ENCODE peak calls at places on chromosomes 4 and X, in four cellular contexts. A, Y, C and O are unnamed samples. For H3K4me1, the result is how much of the 10 kb centered on the place peaks cover.

GRCh38 chr4:37664696-37665095 is 21.5 kb downstream of the RELL1 start:
- DNase-seq in A (no peak), C (no peak), Y (no peak), O (no peak)

GRCh38 chrX:45584717-45585116 is 384.0 kb upstream of the DIPK2B start:
- DNase-seq in Y (no peak), C (no peak), A (peak), O (no peak)

GRCh38 chr4:22029803-22030202 is 81.2 kb upstream of the KCNIP4 start:
- DNase-seq in C (no peak), Y (no peak), A (no peak), O (no peak)

GRCh38 chrX:136473663-136474062 is 14.1 kb upstream of the BRS3 start:
- DNase-seq in A (no peak), Y (no peak), C (no peak), O (no peak)

GRCh38 chr4:129145222-129145730 is 49.3 kb downstream of the C4orf33 start:
- DNase-seq in A (no peak), Y (no peak), C (peak), O (no peak)

GRCh38 chr4:106366026-106366425 is 2.6 kb downstream of the GIMD1 start:
- DNase-seq in A (peak), Y (no peak), C (no peak), O (no peak)

GRCh38 chr4:56804551-56804950 is 16.9 kb downstream of the SPINK2 start:
- DNase-seq in Y (no peak), A (no peak), C (no peak), O (no peak)

GRCh38 chr4:6367313-6367945 is 97.8 kb downstream of the WFS1 start:
- DNase-seq in C (no peak), A (no peak), Y (no peak), O (no peak)

GRCh38 chrX:101415180-101416130 is 7.4 kb downstream of the HNRNPH2 start:
- DNase-seq in Y (no peak), A (peak), C (peak), O (peak)

GRCh38 chr4:181933471-181933870 is 309.7 kb upstream of the TENM3 start:
- DNase-seq in A (no peak), Y (no peak), C (no peak), O (no peak)

GRCh38 chrX:109472939-109473713 is 8.8 kb downstream of the GUCY2F start:
- DNase-seq in A (peak), C (peak), Y (peak), O (no peak)

GRCh38 chr4:122692641-122693520 is 39.6 kb upstream of the BBS12 start:
- DNase-seq in A (no peak), Y (no peak), C (no peak), O (no peak)

GRCh38 chr4:40828661-40829060 is 78.9 kb downstream of the NSUN7 start:
- DNase-seq in C (no peak), A (no peak), Y (no peak), O (no peak)

GRCh38 chr4:40833212-40833611 is 83.5 kb downstream of the NSUN7 start:
- DNase-seq in A (no peak), Y (no peak), C (no peak), O (no peak)

GRCh38 chr4:40829586-40829985 is 79.8 kb downstream of the NSUN7 start:
- DNase-seq in C (no peak), A (no peak), Y (no peak), O (no peak)

GRCh38 chr4:40832175-40832574 is 82.4 kb downstream of the NSUN7 start:
- DNase-seq in A (no peak), Y (no peak), C (no peak), O (no peak)

DNA sequence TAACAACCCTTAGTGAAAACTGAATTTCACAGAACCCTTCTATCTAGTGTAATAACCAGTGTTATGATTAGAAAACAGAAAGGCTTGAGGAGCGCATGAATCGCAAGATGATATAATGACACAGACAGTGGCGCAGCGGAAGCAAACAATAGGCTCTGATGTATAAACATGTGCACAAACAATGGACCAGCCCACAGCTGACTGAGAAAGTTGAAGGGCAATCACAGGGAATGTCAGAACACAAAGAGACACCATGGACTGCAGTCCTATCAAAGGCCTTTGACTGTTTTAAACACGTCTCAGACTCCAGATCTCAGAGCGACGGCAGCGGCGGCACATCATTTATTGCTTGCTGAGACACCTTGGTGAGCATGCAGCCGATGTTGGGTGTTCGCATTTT is 81.7 kb downstream of the NSUN7 start:
- DNase-seq in Y (no peak), C (no peak), A (no peak), O (no peak)
- H3K27ac ChIP-seq in Y (no peak), C (no peak), A (no peak), O (no peak)

GRCh38 chr4:40991908-40992307 is 222.4 kb downstream of the APBB2 start:
- DNase-seq in A (no peak), C (no peak), Y (no peak), O (no peak)
- H3K4me1 ChIP-seq in A (under half), C (under half), Y (half or more), O (under half)

GRCh38 chrX:155768036-155768769 is 112.9 kb upstream of the VAMP7 start:
- DNase-seq in Y (no peak), A (no peak), C (no peak), O (no peak)
- TF ChIP-seq TCF7L2 in Y (no peak), A (no peak), C (no peak), O (no peak)

DNA sequence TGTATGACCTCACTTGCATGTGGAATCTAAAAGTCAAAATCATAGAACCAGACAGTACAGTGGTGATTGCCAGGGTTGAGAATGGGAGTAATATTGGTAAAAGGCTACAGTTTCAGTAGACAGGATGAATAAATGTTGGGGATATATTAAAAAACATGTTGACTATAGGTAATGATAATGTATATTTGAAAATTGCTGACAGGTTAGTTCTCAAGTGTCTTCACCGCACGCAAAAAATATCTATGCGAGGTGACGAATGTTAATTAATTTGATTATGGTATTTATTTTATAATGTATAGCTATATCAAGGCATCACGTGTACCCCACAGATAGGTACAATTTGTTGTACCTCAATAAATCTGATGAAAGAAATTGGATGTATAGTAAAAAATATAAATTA is 909.6 kb upstream of the NDST4 start:
- DNase-seq in C (no peak), Y (no peak), A (no peak), O (no peak)
- H3K27ac ChIP-seq in C (no peak), Y (no peak), A (no peak), O (no peak)